ENCODE peak calls at places on chromosomes 1 and 21, in six cellular contexts. B is HCT116, T is A549, H is SK-N-SH, S is GM12878, K is WTC11. I is an unnamed sample.

GRCh38 chr21:45045481-45045880 is 28.9 kb upstream of the ADARB1 start:
- DNase-seq in B (no peak), T (no peak), H (no peak), S (no peak), K (no peak), I (no peak)

GRCh38 chr1:67165468-67166058 is 691 bp upstream of the IL23R start:
- DNase-seq in B (no peak), T (no peak), H (no peak), S (no peak), K (no peak), I (no peak)

GRCh38 chr1:26352338-26352679 is 1.6 kb downstream of the CRYBG2 start:
- DNase-seq in B (no peak), T (no peak), H (no peak), S (no peak), K (no peak), I (no peak)

GRCh38 chr21:35226960-35227741 is 178.0 kb upstream of the RUNX1 start:
- DNase-seq in B (no peak), T (no peak), H (no peak), S (peak), K (no peak), I (peak)

GRCh38 chr1:28640766-28641165 is 2.1 kb downstream of the TAF12 start:
- DNase-seq in B (peak), T (peak), H (no peak), S (no peak), K (no peak), I (peak)

GRCh38 chr1:54794401-54795099 is 6.6 kb downstream of the TTC22 start:
- DNase-seq in B (no peak), T (no peak), H (no peak), S (no peak), K (no peak), I (no peak)

GRCh38 chr1:39103321-39104157 is 77.4 kb downstream of the NDUFS5 start:
- DNase-seq in B (no peak), T (no peak), H (no peak), S (no peak), K (no peak), I (no peak)

GRCh38 chr1:11357291-11357690 is 84.3 kb downstream of the UBIAD1 start:
- DNase-seq in B (no peak), T (no peak), H (no peak), S (no peak), K (no peak), I (no peak)

GRCh38 chr1:94694234-94694915 is 125.8 kb upstream of the SLC44A3 start:
- DNase-seq in B (no peak), T (no peak), H (no peak), S (no peak), K (no peak), I (no peak)

GRCh38 chr1:182357913-182358312 is 33.7 kb downstream of the GLUL start:
- DNase-seq in B (no peak), T (no peak), H (no peak), S (no peak), K (no peak), I (no peak)

GRCh38 chr1:27003745-27004470 is 8.7 kb downstream of the TENT5B start:
- DNase-seq in B (no peak), T (no peak), H (no peak), S (no peak), K (no peak), I (no peak)

GRCh38 chr21:22885079-22885478 is 1886.9 kb downstream of the NCAM2 start:
- DNase-seq in B (no peak), T (no peak), H (no peak), S (no peak), K (no peak), I (no peak)

GRCh38 chr1:226787071-226787470 is 48.0 kb upstream of the ITPKB start:
- DNase-seq in B (no peak), T (no peak), H (no peak), S (no peak), K (no peak), I (no peak)

GRCh38 chr21:44713846-44714245 is 2.5 kb upstream of the TSPEAR start:
- DNase-seq in B (no peak), T (no peak), H (no peak), S (no peak), K (no peak), I (no peak)

GRCh38 chr1:212465311-212465710 is 32.6 kb downstream of the NENF start:
- DNase-seq in B (no peak), T (no peak), H (no peak), S (no peak), K (no peak), I (no peak)

GRCh38 chr21:31236528-31236927 is 107.5 kb downstream of the TIAM1 start:
- DNase-seq in B (no peak), T (no peak), H (no peak), S (no peak), K (no peak), I (no peak)

GRCh38 chr1:85952460-85952859 is 204.1 kb downstream of the COL24A1 start:
- DNase-seq in B (no peak), T (no peak), H (peak), S (no peak), K (no peak), I (no peak)

GRCh38 chr1:47940321-47940720 is 56.9 kb downstream of the TRABD2B start:
- DNase-seq in B (no peak), T (no peak), H (no peak), S (no peak), K (no peak), I (no peak)

GRCh38 chr1:51627672-51628071 is 10.8 kb downstream of the OSBPL9 start:
- DNase-seq in B (no peak), T (peak), H (peak), S (no peak), K (no peak), I (peak)
- TF ChIP-seq CTCF in B (peak), T (peak), H (peak), S (peak), K (no peak), I (peak)

GRCh38 chr1:97270508-97271307 is 549.1 kb downstream of the PTBP2 start:
- DNase-seq in B (no peak), T (no peak), H (peak), S (no peak), K (no peak), I (peak)
- TF ChIP-seq MAX in B (no peak), T (no peak), H (no peak), S (no peak), K (no peak), I (no peak)

DNA sequence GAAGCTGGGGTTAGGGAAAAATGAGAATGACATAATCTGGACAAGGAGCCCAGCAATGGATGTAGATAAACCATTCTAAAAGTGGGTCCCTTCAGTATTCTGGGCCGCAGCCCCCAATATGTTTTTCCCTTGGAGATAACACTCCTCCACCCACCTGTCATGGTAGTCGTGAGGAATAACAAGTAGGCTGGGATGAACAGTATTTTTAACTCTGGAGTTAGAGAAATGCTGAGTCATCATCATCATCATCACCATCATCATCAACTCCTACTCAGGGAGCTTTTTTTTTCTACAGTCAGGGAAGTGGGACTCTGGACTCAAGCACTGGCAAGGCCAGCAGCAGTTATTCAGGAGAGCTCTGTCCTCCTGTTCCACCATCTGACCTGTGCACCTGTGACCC is 12.8 kb downstream of the CADM3 start:
- DNase-seq in B (no peak), T (no peak), H (no peak), S (no peak), K (no peak), I (no peak)
- TF ChIP-seq CTCF in B (no peak), T (no peak), H (no peak), S (no peak), K (no peak), I (no peak)

GRCh38 chr1:244836135-244836521 is 670 bp downstream of the COX20 start:
- DNase-seq in B (no peak), T (peak), H (peak), S (no peak), K (no peak), I (peak)

GRCh38 chr1:244835276-244836134 is at the start of gene COX20:
- DNase-seq in B (peak), T (peak), H (peak), S (peak), K (no peak), I (no peak)

GRCh38 chr1:244839656-244840055 is 4.2 kb downstream of the COX20 start:
- DNase-seq in B (no peak), T (no peak), H (no peak), S (no peak), K (no peak), I (peak)

GRCh38 chr1:244836598-244836997 is 1.1 kb downstream of the COX20 start:
- DNase-seq in B (no peak), T (no peak), H (no peak), S (no peak), K (no peak), I (no peak)

DNA sequence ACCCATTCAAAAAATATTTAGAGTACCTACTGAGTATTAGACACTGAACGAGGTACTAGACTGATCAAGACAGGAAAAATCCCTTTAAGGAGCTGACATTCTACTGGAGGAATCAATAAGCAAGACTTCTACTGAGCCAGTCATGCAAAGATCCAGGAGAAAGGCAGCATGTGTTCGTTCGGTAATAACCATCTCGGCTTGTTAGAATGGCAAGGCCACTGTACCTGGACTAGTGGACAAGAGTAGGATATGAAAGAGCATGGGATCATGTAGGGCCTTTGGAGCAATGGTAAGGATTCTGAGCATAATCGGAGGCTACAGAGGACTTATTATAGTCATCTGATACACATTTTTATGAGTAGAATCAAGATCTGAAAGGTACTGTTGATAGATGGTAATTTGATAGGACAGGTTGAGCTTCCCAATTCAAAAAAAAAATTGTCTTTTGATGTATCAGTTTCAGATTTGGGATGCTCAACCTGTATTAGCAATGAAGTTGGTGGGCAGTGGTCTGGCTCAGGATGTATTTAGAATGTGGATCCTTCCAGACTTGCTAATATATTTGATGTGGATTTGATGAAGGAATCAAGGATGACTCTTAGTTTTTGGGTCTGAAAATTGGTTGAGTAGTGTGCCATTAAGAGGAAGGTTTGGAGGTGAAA is 2.3 kb downstream of the COX20 start:
- DNase-seq in B (no peak), T (peak), H (no peak), S (no peak), K (no peak), I (peak)
- TF ChIP-seq MAX in B (peak), T (no peak), H (no peak), S (no peak), K (no peak), I (peak)